ENCODE peak calls at places on chromosomes 6 and 20, in eight cellular contexts. K, O, V, Y, X, W, B and H are unnamed samples.

GRCh38 chr6:139533573-139534471 is 159.4 kb upstream of the CITED2 start:
- DNase-seq in V (peak; percentile 91), K (no peak), W (no peak), O (no peak), B (peak; percentile 84), X (peak; percentile 37), Y (peak; percentile 37), H (peak; percentile 68)

GRCh38 chr20:57166568-57167291 is 99.7 kb downstream of the BMP7 start:
- DNase-seq in V (no peak), X (no peak), K (no peak), B (no peak), W (no peak), Y (no peak), O (no peak), H (peak; percentile 30)

GRCh38 chr6:135567375-135568083 is 70.0 kb upstream of the AHI1 start:
- DNase-seq in W (no peak), X (no peak), O (no peak), V (no peak), B (no peak), Y (no peak), K (no peak), H (no peak)

GRCh38 chr6:17653198-17653881 is 53.2 kb downstream of the FAM8A1 start:
- DNase-seq in W (no peak), B (no peak), V (no peak), X (no peak), O (no peak), Y (no peak), K (no peak), H (no peak)

GRCh38 chr6:16345449-16346330 is 107.3 kb downstream of the GMPR start:
- DNase-seq in O (no peak), W (no peak), K (no peak), V (peak; percentile 99), Y (no peak), B (no peak), X (peak; percentile 72), H (peak; percentile 93)

GRCh38 chr20:14710941-14711340 is 373.5 kb upstream of the FLRT3 start:
- DNase-seq in Y (no peak), W (no peak), O (no peak), V (no peak), B (no peak), K (no peak), X (no peak), H (no peak)

GRCh38 chr20:54228841-54229240 is 21.0 kb downstream of the PFDN4 start:
- DNase-seq in B (no peak), X (no peak), Y (no peak), V (no peak), O (no peak), K (no peak), W (no peak), H (peak; percentile 53)

GRCh38 chr6:29723666-29724588 is 693 bp downstream of the HLA-F start:
- DNase-seq in X (no peak), K (no peak), B (peak; percentile 87), W (peak; percentile 80), V (no peak), O (peak; percentile 56), Y (no peak), H (no peak)

GRCh38 chr20:34579191-34579661 is 20.7 kb downstream of the MAP1LC3A start:
- DNase-seq in B (peak; percentile 83), Y (peak; percentile 21), W (no peak), V (peak; percentile 83), K (no peak), X (no peak), O (no peak), H (peak; percentile 75)

GRCh38 chr20:24102749-24103148 is 114.2 kb upstream of the GGTLC1 start:
- DNase-seq in K (no peak), V (no peak), B (no peak), O (no peak), X (no peak), W (no peak), Y (no peak), H (no peak)

GRCh38 chr6:2630891-2631458 is 119.7 kb downstream of the MYLK4 start:
- DNase-seq in V (peak; percentile 91), W (no peak), O (no peak), Y (no peak), K (no peak), X (peak; percentile 90), B (no peak), H (no peak)

DNA sequence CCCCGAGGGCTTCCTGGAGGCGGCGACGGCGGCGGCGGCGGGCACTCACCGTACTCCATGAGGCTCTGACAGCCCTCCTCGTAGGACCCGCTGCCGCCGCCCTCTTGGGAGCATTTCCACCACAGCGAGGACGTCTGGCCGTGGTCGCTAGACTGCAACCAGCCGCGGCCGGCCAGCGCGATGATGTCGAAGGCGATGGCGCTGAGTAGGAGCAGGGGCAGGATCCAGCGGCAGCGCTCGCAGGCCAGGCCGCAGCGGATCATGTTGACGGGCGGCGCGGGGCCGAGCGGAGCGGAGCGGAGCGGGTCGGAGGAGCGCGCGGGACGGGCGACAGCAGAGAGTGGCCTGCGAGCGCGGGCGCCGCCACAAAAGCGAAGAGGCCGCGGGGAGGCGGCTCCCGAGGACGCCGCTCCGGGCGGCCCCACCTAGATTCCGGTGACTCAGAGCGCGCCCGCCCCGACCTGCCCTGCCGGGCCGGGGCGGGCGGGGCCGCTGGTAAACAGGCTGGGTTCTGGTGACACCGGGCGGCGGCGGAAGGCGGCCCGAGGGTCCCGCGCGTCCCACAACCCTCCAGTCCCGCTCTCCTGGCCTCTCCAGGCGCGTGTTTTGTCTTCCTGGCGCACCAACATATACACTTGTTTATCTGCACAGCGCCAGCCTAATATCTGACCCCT is at the start of gene PERP:
- DNase-seq in X (no peak), O (peak; percentile 38), W (peak; percentile 47), Y (peak; percentile 18), V (peak; percentile 35), K (peak; percentile 38), B (peak; percentile 91), H (peak; percentile 48)
- TF ChIP-seq CTCF in X (no peak), O (no peak), W (no peak), Y (no peak), V (no peak), K (no peak), B (no peak), H (peak; percentile 15)

GRCh38 chr6:136890986-136891385 is 31.1 kb upstream of the SLC35D3 start:
- DNase-seq in V (no peak), W (no peak), Y (no peak), K (no peak), O (no peak), X (no peak), B (no peak), H (no peak)

GRCh38 chr6:136889271-136890193 is 32.6 kb upstream of the SLC35D3 start:
- DNase-seq in B (no peak), W (no peak), Y (peak; percentile 13), V (no peak), X (no peak), K (no peak), O (no peak), H (no peak)

GRCh38 chr6:136893187-136893586 is 28.9 kb upstream of the SLC35D3 start:
- DNase-seq in Y (no peak), O (no peak), V (no peak), K (no peak), W (no peak), X (no peak), B (no peak), H (no peak)

GRCh38 chr6:136887899-136888298 is 34.2 kb upstream of the SLC35D3 start:
- DNase-seq in X (no peak), V (no peak), W (no peak), O (no peak), B (no peak), Y (no peak), K (no peak), H (no peak)

GRCh38 chr6:136890194-136890558 is 31.9 kb upstream of the SLC35D3 start:
- DNase-seq in K (no peak), Y (no peak), W (no peak), B (no peak), V (no peak), O (no peak), X (no peak), H (no peak)
- TF ChIP-seq CTCF in K (no peak), Y (no peak), W (no peak), B (no peak), V (no peak), O (no peak), X (no peak), H (no peak)

DNA sequence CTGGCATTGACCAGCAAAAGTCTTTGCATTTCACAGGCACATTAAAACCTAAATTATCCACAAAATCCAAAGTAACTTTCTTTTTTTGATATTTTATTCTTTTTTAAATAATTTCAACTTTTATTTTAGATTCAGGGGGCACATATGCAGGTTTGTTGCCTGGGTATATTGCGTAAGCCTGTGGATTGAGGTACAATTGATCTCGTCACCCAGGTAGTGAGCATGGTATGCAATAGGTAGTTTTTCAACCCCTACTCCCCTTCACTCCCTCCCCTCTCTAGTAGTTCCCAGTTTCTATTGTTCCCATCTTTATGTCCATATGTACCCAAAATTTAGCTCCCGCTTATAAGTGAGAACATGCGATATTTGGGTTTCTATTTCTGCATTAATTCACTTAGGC is 97.6 kb downstream of the CEP57L1 start:
- DNase-seq in W (no peak), X (no peak), Y (no peak), O (no peak), B (no peak), K (no peak), V (no peak), H (no peak)
- TF ChIP-seq CTCF in W (no peak), X (no peak), Y (no peak), O (no peak), B (no peak), K (no peak), V (no peak), H (no peak)

GRCh38 chr6:126312013-126312665 is 27.8 kb upstream of the CENPW start:
- DNase-seq in B (no peak), X (no peak), O (no peak), W (peak; percentile 27), V (peak; percentile 20), K (no peak), Y (peak; percentile 7), H (peak; percentile 7)
- TF ChIP-seq CTCF in B (no peak), X (peak; percentile 38), O (no peak), W (peak; percentile 60), V (peak; percentile 39), K (peak; percentile 47), Y (peak; percentile 9), H (peak; percentile 61)